ENCODE peak calls at places on chromosomes 5 and 9, in five cellular contexts. E is effector memory CD4-positive, alpha-beta T cell; A is mucosa of descending colon; I is esophagus squamous epithelium; M is astrocyte of the hippocampus. Q is an unnamed sample.

GRCh38 chr9:9893837-9894236 is 719.0 kb downstream of the PTPRD start:
- DNase-seq in E (no peak), A (no peak), I (no peak), M (peak), Q (no peak)

GRCh38 chr5:180868960-180869359 is 7.9 kb upstream of the ZFP62 start:
- DNase-seq in E (peak), A (peak), I (no peak), M (peak), Q (peak)

GRCh38 chr5:89735108-89735507 is 674.4 kb downstream of the CETN3 start:
- DNase-seq in E (no peak), A (no peak), I (no peak), M (peak), Q (no peak)

GRCh38 chr5:174563899-174564298 is 160.5 kb upstream of the MSX2 start:
- DNase-seq in E (no peak), A (no peak), I (no peak), M (no peak), Q (no peak)

GRCh38 chr5:176812269-176813259 is 2.2 kb downstream of the UNC5A start:
- DNase-seq in E (no peak), A (no peak), I (no peak), M (peak), Q (no peak)

GRCh38 chr9:2153599-2154217 is 138.6 kb downstream of the SMARCA2 start:
- DNase-seq in E (no peak), A (no peak), I (no peak), M (no peak), Q (no peak)

GRCh38 chr5:6302684-6303083 is 75.7 kb downstream of the MED10 start:
- DNase-seq in E (no peak), A (no peak), I (no peak), M (peak), Q (no peak)

GRCh38 chr5:88885043-88885442 is 2.1 kb upstream of the MEF2C start:
- DNase-seq in E (no peak), A (no peak), I (no peak), M (no peak), Q (no peak)

GRCh38 chr5:104016650-104017049 is 454.1 kb upstream of the NUDT12 start:
- DNase-seq in E (no peak), A (no peak), I (no peak), M (no peak), Q (no peak)

GRCh38 chr5:136356747-136357469 is 8.4 kb downstream of the TRPC7 start:
- DNase-seq in E (no peak), A (no peak), I (no peak), M (no peak), Q (no peak)

GRCh38 chr5:177428574-177429217 is 2.2 kb downstream of the GRK6 start:
- DNase-seq in E (no peak), A (no peak), I (no peak), M (no peak), Q (no peak)

GRCh38 chr9:110029422-110029814 is 178.5 kb downstream of the C9orf152 start:
- DNase-seq in E (no peak), A (no peak), I (no peak), M (peak), Q (no peak)

GRCh38 chr9:19050637-19051591 is 1.7 kb downstream of the RRAGA start:
- DNase-seq in E (no peak), A (no peak), I (no peak), M (peak), Q (no peak)

Q was measured in GM19239.